ENCODE peak calls at places on chromosomes 2 and 18, in six cellular contexts. W is MCF 10A, D is glomerular endothelial cell, R is IMR-90, L is NB4, H is AG04449. C is an unnamed sample.

GRCh38 chr2:241540391-241540765 is 18.2 kb upstream of the BOK start:
- DNase-seq in W (no peak), H (no peak), L (no peak), D (no peak), R (no peak), C (no peak)

GRCh38 chr2:98608962-98609604 is 694 bp downstream of the UNC50 start:
- DNase-seq in H (no peak), L (peak; percentile 41), W (peak; percentile 4), R (peak; percentile 58), D (no peak), C (peak; percentile 22)

GRCh38 chr2:55133467-55134315 is 83.4 kb upstream of the RTN4 start:
- DNase-seq in D (no peak), R (peak; percentile 96), L (peak; percentile 31), H (peak; percentile 58), W (peak; percentile 37), C (peak; percentile 77)

GRCh38 chr2:128293870-128294455 is 24.7 kb downstream of the HS6ST1 start:
- DNase-seq in L (no peak), W (no peak), R (no peak), H (no peak), D (no peak), C (no peak)

GRCh38 chr2:75632813-75633212 is 13.8 kb upstream of the MRPL19 start:
- DNase-seq in R (no peak), L (no peak), W (no peak), H (no peak), D (no peak), C (no peak)

GRCh38 chr18:53254265-53254664 is 914.3 kb downstream of the DCC start:
- DNase-seq in W (no peak), H (no peak), L (no peak), D (no peak), R (no peak), C (no peak)

GRCh38 chr2:150090031-150090430 is 397.4 kb downstream of the RND3 start:
- DNase-seq in L (no peak), D (no peak), W (no peak), H (no peak), R (no peak), C (no peak)

GRCh38 chr2:31429759-31430438 is 15.4 kb upstream of the XDH start:
- DNase-seq in D (no peak), W (peak; percentile 95), R (peak; percentile 50), H (no peak), L (no peak), C (peak; percentile 91)

GRCh38 chr2:220899492-220899891 is 672.6 kb downstream of the EPHA4 start:
- DNase-seq in D (no peak), R (no peak), L (no peak), H (no peak), W (no peak), C (no peak)

C was measured in foreskin keratinocyte.